ENCODE peak calls at places on chromosomes 6 and 20, in six cellular contexts. J is astrocyte of the spinal cord; D is activated CD4-positive, alpha-beta T cell treated with anti-CD3 and anti-CD28 coated beads for 1 hour; P is A172; Q is AG10803; B is NCI-H1694. K is an unnamed sample.

GRCh38 chr20:59422911-59423520 is 122.6 kb downstream of the EDN3 start:
- DNase-seq in Q (no peak), B (no peak), D (no peak), J (no peak), P (no peak), K (no peak)

GRCh38 chr20:23147964-23148720 is 62.0 kb upstream of the CD93 start:
- DNase-seq in J (peak), P (peak), D (no peak), Q (peak), B (no peak), K (no peak)

GRCh38 chr6:7112741-7113313 is 5.1 kb downstream of the RREB1 start:
- DNase-seq in P (no peak), B (no peak), D (peak), J (no peak), Q (no peak), K (no peak)

GRCh38 chr6:149359439-149359838 is 40.6 kb upstream of the SUMO4 start:
- DNase-seq in J (no peak), D (no peak), Q (no peak), B (no peak), P (no peak), K (no peak)

GRCh38 chr6:128570439-128571063 is 50.2 kb upstream of the PTPRK start:
- DNase-seq in D (no peak), J (peak), Q (no peak), P (peak), B (no peak), K (peak)

GRCh38 chr6:167795874-167796667 is 30.6 kb upstream of the AFDN start:
- DNase-seq in J (no peak), Q (no peak), B (no peak), P (no peak), D (no peak), K (no peak)

GRCh38 chr6:144347447-144347758 is 62.3 kb downstream of the UTRN start:
- DNase-seq in J (no peak), B (no peak), P (peak), D (no peak), Q (no peak), K (no peak)

GRCh38 chr6:107154131-107154906 is 39.0 kb upstream of the BEND3 start:
- DNase-seq in P (no peak), Q (no peak), B (no peak), D (no peak), J (peak), K (no peak)

GRCh38 chr6:146741609-146742008 is 142.8 kb downstream of the ADGB start:
- DNase-seq in J (peak), P (peak), D (no peak), B (no peak), Q (no peak), K (no peak)

GRCh38 chr20:62320581-62321354 is 18.0 kb downstream of the ADRM1 start:
- DNase-seq in J (no peak), Q (no peak), P (no peak), D (no peak), B (no peak), K (no peak)

GRCh38 chr6:155530219-155530834 is 74.7 kb upstream of the NOX3 start:
- DNase-seq in P (peak), D (no peak), Q (peak), J (peak), B (peak), K (peak)

GRCh38 chr6:83097675-83098074 is 30.2 kb downstream of the DOP1A start:
- DNase-seq in J (no peak), D (no peak), P (no peak), B (no peak), Q (no peak), K (no peak)

GRCh38 chr20:58117944-58118343 is 110.5 kb downstream of the ANKRD60 start:
- DNase-seq in J (peak), B (no peak), D (no peak), P (no peak), Q (peak), K (no peak)

GRCh38 chr6:40347571-40348011 is 239.6 kb downstream of the LRFN2 start:
- DNase-seq in Q (no peak), B (no peak), J (no peak), D (no peak), P (no peak), K (no peak)

GRCh38 chr6:373773-374724 is 17.5 kb upstream of the IRF4 start:
- DNase-seq in J (no peak), P (no peak), B (no peak), D (no peak), Q (peak), K (no peak)

GRCh38 chr20:48197034-48197433 is 411.8 kb upstream of the SULF2 start:
- DNase-seq in Q (no peak), D (no peak), J (no peak), P (no peak), B (no peak), K (no peak)